ENCODE peak calls at places on chromosomes 12 and 14, in six cellular contexts. N, R, A, I, O and U are unnamed samples. For H3K9me3, the result is how much of the 10 kb centered on the place peaks cover.

GRCh38 chr12:119061208-119061796 is 80.0 kb downstream of the SRRM4 start:
- DNase-seq in O (peak), I (no peak), N (peak), R (no peak), A (peak), U (peak)

GRCh38 chr12:58933068-58933681 is 12.9 kb upstream of the LRIG3 start:
- DNase-seq in N (no peak), O (no peak), R (no peak), A (no peak), I (no peak), U (no peak)

GRCh38 chr14:20436363-20436755 is 393 bp upstream of the KLHL33 start:
- DNase-seq in A (no peak), I (no peak), R (no peak), N (peak), O (no peak), U (no peak)

GRCh38 chr12:40117818-40118217 is 11.9 kb upstream of the SLC2A13 start:
- DNase-seq in R (no peak), A (no peak), N (no peak), I (no peak), O (no peak), U (no peak)

GRCh38 chr14:68681256-68681655 is 111.6 kb downstream of the ZFP36L1 start:
- DNase-seq in N (peak), R (no peak), A (no peak), O (no peak), I (no peak), U (no peak)

GRCh38 chr12:48296586-48297396 is 53.9 kb downstream of the ZNF641 start:
- DNase-seq in I (no peak), R (no peak), O (peak), A (peak), N (peak), U (peak)

GRCh38 chr12:8145754-8146415 is 10.9 kb upstream of the ZNF705A start:
- DNase-seq in N (peak), R (no peak), A (peak), I (no peak), O (peak), U (peak)

GRCh38 chr12:4118017-4118510 is 155.5 kb upstream of the CCND2 start:
- DNase-seq in O (no peak), A (peak), R (no peak), N (peak), I (peak), U (peak)

GRCh38 chr14:80587096-80587724 is 354.3 kb downstream of the CEP128 start:
- DNase-seq in O (no peak), N (no peak), R (no peak), A (no peak), I (peak), U (no peak)

GRCh38 chr12:70763666-70764065 is 126.4 kb upstream of the PTPRB start:
- DNase-seq in I (no peak), N (no peak), A (no peak), R (no peak), O (no peak), U (no peak)

GRCh38 chr14:94481468-94482131 is 5.6 kb upstream of the SERPINA9 start:
- DNase-seq in R (no peak), I (no peak), O (no peak), A (no peak), N (no peak), U (no peak)

GRCh38 chr12:180445-180844 is 33.5 kb downstream of the SLC6A12 start:
- DNase-seq in I (no peak), N (peak), O (no peak), R (no peak), A (peak), U (peak)

GRCh38 chr12:93662961-93663728 is 14.0 kb upstream of the CRADD start:
- DNase-seq in A (no peak), O (no peak), I (no peak), R (no peak), N (peak), U (no peak)

GRCh38 chr12:106957617-106958016 is 1.9 kb downstream of the TMEM263 start:
- DNase-seq in N (no peak), R (no peak), O (no peak), A (no peak), I (no peak), U (no peak)

GRCh38 chr14:89881839-89882238 is 72.7 kb downstream of the EFCAB11 start:
- DNase-seq in I (no peak), A (no peak), O (no peak), R (no peak), N (no peak), U (no peak)

GRCh38 chr14:99663716-99664635 is 19.0 kb downstream of the HHIPL1 start:
- DNase-seq in I (no peak), N (no peak), O (no peak), R (no peak), A (no peak), U (no peak)

GRCh38 chr14:28494196-28494595 is 272.4 kb upstream of the FOXG1 start:
- DNase-seq in O (no peak), R (no peak), A (no peak), I (no peak), N (no peak), U (no peak)

GRCh38 chr12:47391566-47391965 is 311.8 kb upstream of the AMIGO2 start:
- DNase-seq in O (no peak), I (peak), R (no peak), N (no peak), A (no peak), U (no peak)

GRCh38 chr14:94320243-94320642 is 2.9 kb downstream of the SERPINA6 start:
- DNase-seq in A (no peak), R (no peak), I (no peak), O (no peak), N (no peak), U (peak)

GRCh38 chr12:76010732-76011458 is 20.7 kb downstream of the PHLDA1 start:
- DNase-seq in A (no peak), O (no peak), R (no peak), I (no peak), N (no peak), U (no peak)

GRCh38 chr12:11666651-11667050 is 17.2 kb downstream of the ETV6 start:
- DNase-seq in O (no peak), R (no peak), N (no peak), A (no peak), I (no peak), U (no peak)

GRCh38 chr14:90545966-90546751 is 149.3 kb downstream of the CALM1 start:
- DNase-seq in N (peak), R (no peak), A (no peak), O (no peak), I (no peak), U (no peak)

GRCh38 chr14:36660736-36661505 is 739 bp upstream of the PAX9 start:
- DNase-seq in N (no peak), O (peak), I (no peak), A (no peak), R (no peak), U (no peak)

GRCh38 chr14:66036598-66036997 is 449.6 kb upstream of the CCDC196 start:
- DNase-seq in N (no peak), R (no peak), O (no peak), A (no peak), I (no peak), U (no peak)

GRCh38 chr14:67994561-67994960 is 175.0 kb downstream of the RAD51B start:
- DNase-seq in R (no peak), N (no peak), I (no peak), O (no peak), A (no peak), U (no peak)

GRCh38 chr14:77965919-77966435 is 166.1 kb downstream of the ADCK1 start:
- DNase-seq in A (no peak), R (peak), I (no peak), N (no peak), O (peak), U (no peak)

GRCh38 chr14:102231476-102232347 is 73.3 kb downstream of the MOK start:
- DNase-seq in A (no peak), O (no peak), N (no peak), R (no peak), I (no peak), U (no peak)

GRCh38 chr12:106094304-106094703 is 44.5 kb downstream of the NUAK1 start:
- DNase-seq in N (no peak), R (no peak), I (no peak), A (no peak), O (no peak), U (no peak)

GRCh38 chr12:28294300-28294699 is 104.0 kb downstream of the CCDC91 start:
- DNase-seq in N (no peak), O (no peak), R (no peak), A (no peak), I (no peak), U (no peak)

GRCh38 chr12:69570545-69571399 is 14.5 kb upstream of the CCT2 start:
- DNase-seq in R (peak), O (peak), N (peak), A (no peak), I (peak), U (peak)

GRCh38 chr14:33404054-33404453 is 465.4 kb downstream of the NPAS3 start:
- DNase-seq in I (no peak), A (no peak), R (no peak), N (no peak), O (no peak), U (no peak)

GRCh38 chr14:64958743-64959142 is 13.4 kb downstream of the RAB15 start:
- DNase-seq in A (no peak), N (no peak), R (no peak), O (no peak), I (no peak), U (no peak)

GRCh38 chr12:131065279-131065678 is 111.6 kb downstream of the ADGRD1 start:
- DNase-seq in I (no peak), N (peak), R (no peak), A (no peak), O (no peak), U (no peak)

GRCh38 chr14:77761205-77761931 is 412 bp upstream of the SNW1 start:
- DNase-seq in R (peak), I (no peak), O (peak), A (peak), N (peak), U (peak)

GRCh38 chr14:98503086-98503815 is 768.7 kb downstream of the BCL11B start:
- DNase-seq in A (no peak), R (no peak), O (no peak), N (no peak), I (no peak), U (no peak)

GRCh38 chr14:59325906-59326305 is 137.4 kb downstream of the DAAM1 start:
- DNase-seq in R (no peak), I (no peak), A (no peak), O (no peak), N (peak), U (no peak)

GRCh38 chr12:110037315-110037714 is 11.0 kb downstream of the C12orf76 start:
- DNase-seq in R (no peak), I (no peak), N (no peak), O (no peak), A (no peak), U (no peak)

GRCh38 chr14:32932302-32932920 is 6.3 kb upstream of the NPAS3 start:
- DNase-seq in N (no peak), I (no peak), O (no peak), R (no peak), A (no peak), U (no peak)

GRCh38 chr12:92745874-92746553 is 43.2 kb downstream of the PLEKHG7 start:
- DNase-seq in N (peak), O (peak), R (peak), I (no peak), A (peak), U (peak)

GRCh38 chr14:60721331-60722162 is 2.6 kb downstream of the SIX4 start:
- DNase-seq in O (peak), A (peak), N (peak), R (peak), I (peak), U (peak)
- H3K4me3 ChIP-seq in O (peak), A (peak), N (peak), R (peak), I (peak), U (peak)

GRCh38 chr14:104239866-104240301 is 101.5 kb downstream of the KIF26A start:
- DNase-seq in N (peak), O (peak), I (no peak), A (peak), R (no peak), U (no peak)

GRCh38 chr14:104237651-104238423 is 99.5 kb downstream of the KIF26A start:
- DNase-seq in R (no peak), A (peak), I (no peak), N (peak), O (no peak), U (no peak)

GRCh38 chr14:104240426-104241157 is 102.2 kb downstream of the KIF26A start:
- DNase-seq in I (no peak), N (peak), R (no peak), O (no peak), A (no peak), U (peak)

GRCh38 chr14:104238424-104239184 is 100.2 kb downstream of the KIF26A start:
- DNase-seq in I (no peak), R (no peak), A (peak), O (no peak), N (peak), U (no peak)

DNA sequence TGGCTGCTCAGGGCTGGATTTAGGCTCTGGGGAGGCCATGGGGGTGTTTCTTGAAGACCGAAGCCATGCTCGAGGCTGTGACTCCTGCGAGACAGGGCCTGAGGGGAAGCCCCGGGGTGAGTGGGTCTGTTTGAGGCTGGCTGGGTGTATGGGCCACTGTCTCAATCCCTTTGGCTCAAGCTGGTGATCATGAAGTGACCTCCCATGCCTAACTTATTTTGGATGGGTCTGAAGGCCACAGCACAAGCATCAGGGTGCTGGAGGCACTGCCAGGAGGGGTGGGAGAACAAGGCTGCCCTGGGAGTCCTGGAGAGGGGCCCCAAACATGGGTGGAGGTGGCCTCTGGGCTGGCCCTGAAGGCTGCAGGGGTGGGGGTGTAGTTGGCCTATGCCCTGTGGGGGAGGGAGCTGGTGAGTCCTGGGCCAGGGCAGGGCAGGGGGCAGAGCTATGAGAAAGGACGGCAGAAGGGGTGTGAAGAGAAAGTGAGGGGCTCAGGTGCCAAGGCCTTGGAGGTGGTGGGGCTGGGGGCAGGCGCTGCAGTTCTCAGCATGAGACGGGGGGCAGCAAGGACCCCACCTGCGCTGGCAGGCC is 100.9 kb downstream of the KIF26A start:
- DNase-seq in I (no peak), N (peak), O (peak), A (peak), R (no peak), U (no peak)
- H3K9me3 ChIP-seq in I (under half), N (under half), O (under half), A (under half), R (under half), U (under half)

GRCh38 chr14:75515631-75515999 is 6.7 kb upstream of the BATF start:
- DNase-seq in O (no peak), R (no peak), I (no peak), A (no peak), N (no peak), U (no peak)
- H3K4me3 ChIP-seq in O (no peak), R (no peak), I (peak), A (peak), N (peak), U (peak)

DNA sequence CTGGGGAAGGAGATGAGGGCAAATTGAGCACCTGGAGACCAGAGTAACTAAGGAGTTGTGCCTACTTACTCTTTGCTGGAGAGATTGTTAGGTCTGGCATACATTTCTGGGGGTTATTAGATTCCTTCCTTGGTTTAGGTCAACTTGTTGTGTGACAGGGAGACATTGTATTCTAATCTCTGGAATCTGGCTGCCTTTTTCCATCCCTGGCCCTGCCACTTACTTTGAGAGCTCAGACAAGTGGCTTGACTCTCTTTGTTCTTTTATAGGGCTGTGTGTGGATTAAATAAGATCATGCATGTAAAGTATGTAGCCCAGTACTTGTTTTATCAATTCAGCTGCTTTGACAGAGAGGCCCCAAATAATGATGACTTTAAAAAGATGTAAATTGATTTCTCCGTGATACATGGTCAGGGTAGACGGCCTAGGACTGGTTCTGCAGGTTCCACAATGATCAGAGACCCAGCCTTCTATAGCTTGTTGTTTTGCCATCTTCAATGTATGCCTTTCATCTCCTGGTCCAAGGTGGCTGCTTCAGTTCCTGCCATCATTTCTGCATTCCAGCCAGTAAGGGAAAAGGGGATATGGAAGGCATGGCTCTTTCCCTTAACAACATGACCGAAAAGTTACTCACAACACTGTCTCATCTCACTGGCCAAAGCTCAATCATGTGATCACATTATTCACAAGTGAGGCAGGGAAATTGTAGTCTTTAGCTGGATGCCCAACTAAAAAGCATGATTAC is 72.6 kb downstream of the CHST11 start:
- DNase-seq in I (no peak), N (no peak), A (no peak), R (no peak), O (no peak), U (no peak)
- H3K9me3 ChIP-seq in I (under half), N (under half), A (under half), R (under half), O (under half), U (under half)

GRCh38 chr12:113891167-113891692 is 74.9 kb downstream of the RBM19 start:
- DNase-seq in I (no peak), O (no peak), N (no peak), A (no peak), R (no peak), U (no peak)
- H3K4me3 ChIP-seq in I (no peak), O (no peak), N (no peak), A (no peak), R (no peak), U (no peak)